ENCODE peak calls at places on chromosome 1, in five cellular contexts. One of them, this sample, is unnamed.

GRCh38 chr1:236206548-236206947 is 64.2 kb downstream of the GPR137B start:
- DNase-seq in IMR-90: no peak
- DNase-seq in mesendoderm: peak
- DNase-seq in H9: peak
- DNase-seq in neuronal stem cell: peak
- DNase-seq in this sample: no peak

GRCh38 chr1:89043940-89044339 is 21.1 kb downstream of the GBP1 start:
- DNase-seq in neuronal stem cell: no peak
- DNase-seq in H9: no peak
- DNase-seq in IMR-90: no peak
- DNase-seq in mesendoderm: no peak
- DNase-seq in this sample: no peak

GRCh38 chr1:109495738-109496137 is 1.8 kb downstream of the CYB561D1 start:
- DNase-seq in IMR-90: no peak
- DNase-seq in H9: no peak
- DNase-seq in mesendoderm: no peak
- DNase-seq in neuronal stem cell: no peak
- DNase-seq in this sample: no peak

GRCh38 chr1:67314696-67315095 is 7.0 kb downstream of the IL12RB2 start:
- DNase-seq in IMR-90: no peak
- DNase-seq in H9: no peak
- DNase-seq in mesendoderm: no peak
- DNase-seq in neuronal stem cell: no peak
- DNase-seq in this sample: no peak

GRCh38 chr1:161038523-161039153 is at the start of gene TSTD1:
- DNase-seq in IMR-90: no peak
- DNase-seq in neuronal stem cell: peak
- DNase-seq in H9: peak
- DNase-seq in mesendoderm: peak
- DNase-seq in this sample: no peak

GRCh38 chr1:85220756-85221166 is 19.9 kb upstream of the SYDE2 start:
- DNase-seq in mesendoderm: no peak
- DNase-seq in H9: no peak
- DNase-seq in neuronal stem cell: no peak
- DNase-seq in IMR-90: peak
- DNase-seq in this sample: peak

GRCh38 chr1:119279441-119280415 is 88.9 kb upstream of the HAO2 start:
- DNase-seq in neuronal stem cell: no peak
- DNase-seq in H9: no peak
- DNase-seq in IMR-90: peak
- DNase-seq in mesendoderm: peak
- DNase-seq in this sample: no peak

GRCh38 chr1:1314237-1314586 is 5.8 kb downstream of the PUSL1 start:
- DNase-seq in neuronal stem cell: no peak
- DNase-seq in IMR-90: no peak
- DNase-seq in H9: no peak
- DNase-seq in mesendoderm: no peak
- DNase-seq in this sample: no peak

GRCh38 chr1:223714421-223714724 is 2.0 kb downstream of the CAPN2 start:
- DNase-seq in IMR-90: no peak
- DNase-seq in H9: no peak
- DNase-seq in mesendoderm: no peak
- DNase-seq in neuronal stem cell: no peak
- DNase-seq in this sample: no peak

GRCh38 chr1:46285730-46286477 is 17.5 kb downstream of the LRRC41 start:
- DNase-seq in IMR-90: no peak
- DNase-seq in neuronal stem cell: no peak
- DNase-seq in mesendoderm: peak
- DNase-seq in H9: peak
- DNase-seq in this sample: no peak

GRCh38 chr1:192439373-192440025 is 122.7 kb downstream of the RGS21 start:
- DNase-seq in H9: no peak
- DNase-seq in neuronal stem cell: no peak
- DNase-seq in IMR-90: peak
- DNase-seq in mesendoderm: no peak
- DNase-seq in this sample: peak

GRCh38 chr1:187928288-187928687 is 1099.5 kb downstream of the PLA2G4A start:
- DNase-seq in H9: peak
- DNase-seq in IMR-90: peak
- DNase-seq in mesendoderm: peak
- DNase-seq in neuronal stem cell: peak
- DNase-seq in this sample: peak

GRCh38 chr1:237542525-237543418 is 347.9 kb downstream of the ZP4 start:
- DNase-seq in mesendoderm: peak
- DNase-seq in neuronal stem cell: no peak
- DNase-seq in IMR-90: no peak
- DNase-seq in H9: peak
- DNase-seq in this sample: no peak

GRCh38 chr1:32767156-32767555 is 50.0 kb downstream of the YARS1 start:
- DNase-seq in mesendoderm: no peak
- DNase-seq in neuronal stem cell: no peak
- DNase-seq in H9: no peak
- DNase-seq in IMR-90: no peak
- DNase-seq in this sample: peak

GRCh38 chr1:115478933-115479551 is 141.0 kb upstream of the NGF start:
- DNase-seq in H9: peak
- DNase-seq in neuronal stem cell: no peak
- DNase-seq in mesendoderm: no peak
- DNase-seq in IMR-90: no peak
- DNase-seq in this sample: no peak

GRCh38 chr1:227959325-227959860 is 11.7 kb upstream of the WNT9A start:
- DNase-seq in IMR-90: no peak
- DNase-seq in mesendoderm: no peak
- DNase-seq in H9: peak
- DNase-seq in neuronal stem cell: no peak
- DNase-seq in this sample: no peak

GRCh38 chr1:91795601-91796389 is 90.2 kb downstream of the TGFBR3 start:
- DNase-seq in neuronal stem cell: no peak
- DNase-seq in H9: no peak
- DNase-seq in mesendoderm: no peak
- DNase-seq in IMR-90: peak
- DNase-seq in this sample: peak

GRCh38 chr1:25082216-25082899 is 149.9 kb downstream of the SYF2 start:
- DNase-seq in neuronal stem cell: no peak
- DNase-seq in H9: no peak
- DNase-seq in mesendoderm: no peak
- DNase-seq in IMR-90: peak
- DNase-seq in this sample: no peak

GRCh38 chr1:17441993-17442357 is 2.5 kb upstream of the RCC2 start:
- DNase-seq in mesendoderm: no peak
- DNase-seq in neuronal stem cell: no peak
- DNase-seq in H9: no peak
- DNase-seq in IMR-90: no peak
- DNase-seq in this sample: no peak

GRCh38 chr1:113984710-113985109 is 5.4 kb downstream of the OLFML3 start:
- DNase-seq in mesendoderm: no peak
- DNase-seq in neuronal stem cell: no peak
- DNase-seq in H9: no peak
- DNase-seq in IMR-90: peak
- DNase-seq in this sample: no peak

GRCh38 chr1:113983826-113984225 is 4.6 kb downstream of the OLFML3 start:
- DNase-seq in H9: no peak
- DNase-seq in mesendoderm: no peak
- DNase-seq in neuronal stem cell: no peak
- DNase-seq in IMR-90: no peak
- DNase-seq in this sample: no peak

GRCh38 chr1:113982955-113983742 is 3.9 kb downstream of the OLFML3 start:
- DNase-seq in H9: no peak
- DNase-seq in IMR-90: no peak
- DNase-seq in neuronal stem cell: no peak
- DNase-seq in mesendoderm: no peak
- DNase-seq in this sample: no peak

GRCh38 chr1:113980120-113980519 is 846 bp downstream of the OLFML3 start:
- DNase-seq in mesendoderm: no peak
- DNase-seq in neuronal stem cell: no peak
- DNase-seq in IMR-90: peak
- DNase-seq in H9: no peak
- DNase-seq in this sample: no peak

DNA sequence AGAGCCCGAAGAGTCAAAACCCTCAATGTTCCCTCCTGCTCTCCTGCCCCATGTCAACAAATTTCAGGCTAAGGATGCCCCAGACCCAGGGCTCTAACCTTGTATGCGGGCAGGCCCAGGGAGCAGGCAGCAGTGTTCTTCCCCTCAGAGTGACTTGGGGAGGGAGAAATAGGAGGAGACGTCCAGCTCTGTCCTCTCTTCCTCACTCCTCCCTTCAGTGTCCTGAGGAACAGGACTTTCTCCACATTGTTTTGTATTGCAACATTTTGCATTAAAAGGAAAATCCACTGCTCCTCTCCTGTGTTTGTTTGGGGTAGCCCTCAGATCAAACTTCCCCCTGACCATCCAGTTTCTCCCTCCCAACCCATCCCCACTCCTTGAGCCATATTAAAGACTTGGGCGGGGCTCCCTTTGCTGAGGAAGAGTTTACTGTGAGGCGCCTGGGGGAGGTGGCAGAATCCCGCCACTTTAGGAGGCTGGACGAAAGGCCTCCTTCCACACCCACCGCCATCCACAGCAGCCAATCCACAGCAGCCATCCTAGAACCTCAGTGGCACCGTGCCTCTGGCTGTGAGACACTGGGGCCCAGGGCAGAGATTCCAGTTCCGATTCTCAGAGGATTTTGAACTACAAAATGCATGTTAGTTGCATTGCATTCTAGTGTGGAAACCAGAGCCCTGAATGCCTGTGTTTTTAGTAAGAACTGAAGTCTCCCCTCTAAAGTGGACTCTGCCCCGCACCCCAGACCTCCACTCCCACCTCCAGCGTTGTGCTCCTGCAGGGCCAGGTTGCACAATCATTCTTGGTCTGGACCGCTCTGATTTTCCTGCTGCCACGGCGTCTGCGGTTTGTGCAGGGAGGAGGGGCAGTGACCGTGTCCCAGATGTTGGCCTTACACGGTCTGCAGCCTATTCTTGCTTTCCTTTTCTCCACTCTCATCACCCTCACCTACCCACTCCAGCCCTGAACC is 3.0 kb downstream of the OLFML3 start:
- DNase-seq in IMR-90: peak
- DNase-seq in H9: peak
- DNase-seq in neuronal stem cell: no peak
- DNase-seq in mesendoderm: peak
- DNase-seq in this sample: peak
- H3K18ac ChIP-seq in IMR-90: peak
- H3K18ac ChIP-seq in H9: no peak
- H3K18ac ChIP-seq in neuronal stem cell: no peak
- H3K18ac ChIP-seq in mesendoderm: no peak
- H3K18ac ChIP-seq in this sample: peak

GRCh38 chr1:201114245-201115131 is 2.3 kb upstream of the CACNA1S start:
- DNase-seq in H9: peak
- DNase-seq in IMR-90: peak
- DNase-seq in mesendoderm: peak
- DNase-seq in neuronal stem cell: peak
- DNase-seq in this sample: peak
- H4K8ac ChIP-seq in H9: no peak
- H4K8ac ChIP-seq in IMR-90: peak
- H4K8ac ChIP-seq in mesendoderm: no peak
- H4K8ac ChIP-seq in neuronal stem cell: peak
- H4K8ac ChIP-seq in this sample: peak

DNA sequence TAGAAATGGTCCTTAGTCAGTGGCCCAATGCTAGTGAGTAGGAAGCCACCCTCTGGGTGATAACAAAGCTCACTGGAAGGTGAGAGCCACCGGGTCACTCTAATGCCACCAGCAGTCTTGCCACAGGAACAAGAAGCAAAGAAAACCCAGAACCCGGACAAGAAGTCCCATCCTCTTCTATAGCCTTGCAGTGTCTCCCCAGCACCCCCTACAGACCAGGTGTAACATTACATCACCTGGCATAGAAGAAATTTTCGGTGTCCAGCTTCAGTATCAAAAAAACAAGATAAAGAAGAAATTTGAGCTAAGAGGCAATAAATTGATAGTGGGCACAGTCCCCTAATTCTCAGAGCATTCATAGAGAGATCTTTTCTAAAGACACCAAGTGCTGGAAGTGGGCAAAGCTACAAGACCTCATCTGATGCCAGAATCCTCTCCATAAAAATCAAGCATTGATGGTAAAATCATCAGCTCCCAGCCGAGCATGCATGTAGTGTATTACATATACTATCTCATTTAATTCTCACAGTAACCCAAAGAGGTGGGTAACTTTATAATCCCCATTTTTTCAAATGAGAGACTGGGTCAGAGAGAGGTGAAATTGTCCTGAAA is 491.0 kb downstream of the MATN1 start:
- DNase-seq in IMR-90: no peak
- DNase-seq in mesendoderm: peak
- DNase-seq in H9: peak
- DNase-seq in neuronal stem cell: no peak
- DNase-seq in this sample: no peak
- H3K23ac ChIP-seq in IMR-90: no peak
- H3K23ac ChIP-seq in mesendoderm: no peak
- H3K23ac ChIP-seq in H9: no peak
- H3K23ac ChIP-seq in neuronal stem cell: no peak
- H3K23ac ChIP-seq in this sample: no peak

GRCh38 chr1:94339229-94339927 is 78.8 kb upstream of the ABCD3 start:
- DNase-seq in IMR-90: no peak
- DNase-seq in H9: no peak
- DNase-seq in mesendoderm: peak
- DNase-seq in neuronal stem cell: no peak
- DNase-seq in this sample: no peak

GRCh38 chr1:94345148-94345721 is 73.0 kb upstream of the ABCD3 start:
- DNase-seq in H9: no peak
- DNase-seq in mesendoderm: no peak
- DNase-seq in IMR-90: no peak
- DNase-seq in neuronal stem cell: no peak
- DNase-seq in this sample: no peak

GRCh38 chr1:94336991-94337390 is 81.2 kb upstream of the ABCD3 start:
- DNase-seq in IMR-90: no peak
- DNase-seq in H9: no peak
- DNase-seq in neuronal stem cell: no peak
- DNase-seq in mesendoderm: no peak
- DNase-seq in this sample: no peak

DNA sequence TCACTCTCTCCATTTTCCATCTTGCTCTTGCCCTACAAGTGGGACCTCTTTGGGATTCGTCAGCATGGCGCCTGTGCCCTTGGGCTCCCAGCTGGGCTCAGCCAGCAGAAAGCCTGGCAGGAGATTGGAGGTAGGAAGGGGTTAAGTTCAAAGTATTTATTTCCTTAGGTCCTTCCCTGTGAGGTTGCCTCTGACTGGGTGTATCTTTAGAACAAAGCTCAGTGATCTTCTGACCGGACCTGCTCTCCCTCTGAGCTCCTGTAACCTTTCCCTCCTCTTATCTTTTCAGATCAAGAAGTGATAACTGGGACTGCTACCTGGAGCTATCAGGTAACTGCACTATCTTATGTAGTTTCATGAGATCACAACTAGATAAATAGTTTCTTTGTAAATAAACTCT is 75.8 kb upstream of the ABCD3 start:
- DNase-seq in H9: no peak
- DNase-seq in neuronal stem cell: no peak
- DNase-seq in IMR-90: no peak
- DNase-seq in mesendoderm: peak
- DNase-seq in this sample: no peak
- H3K18ac ChIP-seq in H9: no peak
- H3K18ac ChIP-seq in neuronal stem cell: no peak
- H3K18ac ChIP-seq in IMR-90: no peak
- H3K18ac ChIP-seq in mesendoderm: no peak
- H3K18ac ChIP-seq in this sample: no peak

GRCh38 chr1:20732588-20733360 is at the start of gene SH2D5:
- DNase-seq in neuronal stem cell: peak
- DNase-seq in H9: peak
- DNase-seq in mesendoderm: peak
- DNase-seq in IMR-90: peak
- DNase-seq in this sample: peak
- H4K8ac ChIP-seq in neuronal stem cell: peak
- H4K8ac ChIP-seq in H9: no peak
- H4K8ac ChIP-seq in mesendoderm: no peak
- H4K8ac ChIP-seq in IMR-90: peak
- H4K8ac ChIP-seq in this sample: peak

This sample was measured in mesenchymal stem cell.